ENCODE peak calls at places on chromosomes 4 and X, in seven cellular contexts. W is H1, R is stomach, G is lower leg skin, H is A549, C is ovary, J is endothelial cell of umbilical vein. K is an unnamed sample.

GRCh38 chr4:85762204-85762884 is 287.4 kb downstream of the ARHGAP24 start:
- DNase-seq in W (no peak), R (peak; percentile 36), G (no peak), H (no peak), C (peak; percentile 39), J (peak; percentile 99), K (no peak)

GRCh38 chrX:143634701-143635442 is 1.0 kb downstream of the SLITRK4 start:
- DNase-seq in J (no peak), C (no peak), G (no peak), W (no peak), R (no peak), H (no peak), K (no peak)

GRCh38 chr4:152187693-152188092 is 348.2 kb downstream of the FBXW7 start:
- DNase-seq in J (no peak), C (no peak), H (no peak), G (no peak), W (no peak), R (no peak), K (no peak)

GRCh38 chr4:35986537-35986936 is 257.8 kb downstream of the ARAP2 start:
- DNase-seq in R (no peak), J (no peak), C (no peak), W (no peak), G (no peak), H (no peak), K (no peak)

GRCh38 chrX:103687073-103687695 is 685 bp upstream of the MORF4L2 start:
- DNase-seq in H (peak; percentile 34), C (peak; percentile 92), G (peak; percentile 83), W (peak; percentile 60), J (no peak), R (peak; percentile 89), K (peak; percentile 94)

GRCh38 chr4:21009956-21010355 is 309.7 kb downstream of the PACRGL start:
- DNase-seq in R (no peak), H (no peak), W (no peak), G (no peak), C (no peak), J (no peak), K (no peak)

GRCh38 chrX:65609237-65609636 is 58.2 kb upstream of the MSN start:
- DNase-seq in R (no peak), H (no peak), J (no peak), W (no peak), G (no peak), C (no peak), K (no peak)

GRCh38 chr4:36053931-36054330 is 190.4 kb downstream of the ARAP2 start:
- DNase-seq in R (no peak), W (no peak), C (no peak), H (no peak), G (no peak), J (no peak), K (no peak)

GRCh38 chr4:107689912-107690587 is 30.0 kb downstream of the PAPSS1 start:
- DNase-seq in H (peak; percentile 34), C (no peak), G (no peak), J (peak; percentile 67), W (no peak), R (no peak), K (no peak)

GRCh38 chr4:7828926-7829325 is 110.7 kb downstream of the AFAP1 start:
- DNase-seq in J (peak; percentile 57), C (no peak), R (no peak), H (no peak), G (no peak), W (no peak), K (no peak)

GRCh38 chrX:31717474-31717873 is 645.6 kb upstream of the FTHL17 start:
- DNase-seq in G (no peak), J (no peak), W (no peak), C (no peak), R (no peak), H (no peak), K (no peak)

GRCh38 chrX:106894978-106895452 is 8.1 kb downstream of the RIPPLY1 start:
- DNase-seq in H (peak; percentile 39), R (no peak), J (peak; percentile 70), G (no peak), W (no peak), C (no peak), K (no peak)

GRCh38 chrX:39752820-39753219 is 344.9 kb downstream of the BCOR start:
- DNase-seq in J (peak; percentile 55), H (no peak), W (no peak), R (peak; percentile 32), C (peak; percentile 53), G (no peak), K (no peak)

GRCh38 chr4:56641494-56642051 is 39.5 kb downstream of the HOPX start:
- DNase-seq in C (no peak), G (no peak), R (no peak), J (peak; percentile 87), H (peak; percentile 47), W (no peak), K (peak; percentile 16)

GRCh38 chr4:127997534-127998388 is 32.6 kb downstream of the ABHD18 start:
- DNase-seq in H (peak; percentile 58), R (no peak), G (no peak), C (no peak), J (no peak), W (no peak), K (no peak)

GRCh38 chrX:103656623-103657022 is 27.8 kb downstream of the TCEAL1 start:
- DNase-seq in H (peak; percentile 66), W (no peak), G (no peak), R (no peak), J (peak; percentile 59), C (no peak), K (no peak)

GRCh38 chrX:40058719-40059118 is 39.0 kb downstream of the BCOR start:
- DNase-seq in J (no peak), G (no peak), R (peak; percentile 41), C (no peak), H (no peak), W (no peak), K (no peak)

GRCh38 chr4:55866973-55867574 is 13.6 kb downstream of the EXOC1 start:
- DNase-seq in G (peak; percentile 28), R (no peak), C (no peak), W (no peak), J (peak; percentile 78), H (peak; percentile 5), K (no peak)

GRCh38 chr4:115688961-115689360 is 575.5 kb upstream of the NDST4 start:
- DNase-seq in G (no peak), R (no peak), C (no peak), J (no peak), H (no peak), W (no peak), K (no peak)

GRCh38 chr4:122107680-122108079 is 44.5 kb upstream of the BLTP1 start:
- DNase-seq in J (no peak), G (no peak), R (no peak), W (no peak), H (no peak), C (no peak), K (no peak)

GRCh38 chrX:68498508-68499379 is at the start of gene YIPF6:
- DNase-seq in W (peak; percentile 66), C (peak; percentile 77), R (peak; percentile 79), J (peak; percentile 71), H (peak; percentile 56), G (peak; percentile 65), K (no peak)
- TF ChIP-seq POLR2A in W (peak; percentile 98), C (peak; percentile 72), R (no peak), J (peak; percentile 96), H (peak; percentile 97), G (no peak), K (peak; percentile 59)

GRCh38 chr4:113760852-113761681 is 471 bp downstream of the CAMK2D start:
- DNase-seq in C (peak; percentile 86), H (peak; percentile 26), R (peak; percentile 76), G (peak; percentile 83), J (peak; percentile 71), W (peak; percentile 73), K (peak; percentile 94)
- TF ChIP-seq POLR2A in C (no peak), H (no peak), R (no peak), G (no peak), J (peak; percentile 51), W (no peak), K (no peak)

GRCh38 chr4:39453738-39454137 is 5.0 kb downstream of the RPL9 start:
- DNase-seq in G (no peak), W (no peak), C (no peak), J (no peak), R (no peak), H (no peak), K (no peak)

GRCh38 chr4:39450618-39451017 is 8.1 kb downstream of the RPL9 start:
- DNase-seq in G (no peak), H (no peak), C (no peak), J (no peak), W (no peak), R (no peak), K (no peak)

GRCh38 chr4:39452153-39452859 is 6.4 kb downstream of the RPL9 start:
- DNase-seq in C (no peak), R (no peak), H (no peak), J (no peak), G (no peak), W (no peak), K (peak; percentile 25)

GRCh38 chr4:39451423-39452023 is 7.2 kb downstream of the RPL9 start:
- DNase-seq in R (no peak), H (no peak), C (no peak), J (no peak), G (no peak), W (no peak), K (no peak)

GRCh38 chr4:39452860-39453587 is 5.7 kb downstream of the RPL9 start:
- DNase-seq in J (no peak), W (no peak), C (no peak), G (no peak), R (no peak), H (no peak), K (no peak)
- TF ChIP-seq POLR2A in J (peak; percentile 23), W (peak; percentile 77), C (no peak), G (no peak), R (no peak), H (no peak), K (no peak)

GRCh38 chr4:98260047-98260578 is 1.1 kb upstream of the RAP1GDS1 start:
- DNase-seq in W (no peak), G (peak; percentile 21), H (peak; percentile 36), R (peak; percentile 56), C (peak; percentile 66), J (peak; percentile 58), K (no peak)

GRCh38 chr4:98262431-98262830 is 1.2 kb downstream of the RAP1GDS1 start:
- DNase-seq in W (no peak), R (no peak), G (no peak), J (no peak), C (no peak), H (no peak), K (no peak)

GRCh38 chr4:98261291-98262271 is at the start of gene RAP1GDS1:
- DNase-seq in C (peak; percentile 54), G (peak; percentile 57), R (peak; percentile 39), J (peak; percentile 73), H (peak; percentile 18), W (peak; percentile 78), K (peak; percentile 90)

GRCh38 chr4:98260579-98261290 is 449 bp upstream of the RAP1GDS1 start:
- DNase-seq in H (peak; percentile 82), W (peak; percentile 85), R (peak; percentile 94), C (peak; percentile 97), J (peak; percentile 98), G (peak; percentile 93), K (no peak)
- TF ChIP-seq POLR2A in H (peak; percentile 78), W (peak; percentile 74), R (peak; percentile 78), C (peak; percentile 85), J (peak; percentile 94), G (no peak), K (no peak)

GRCh38 chrX:150982786-150983525 is at the start of gene HMGB3:
- DNase-seq in J (peak; percentile 92), G (peak; percentile 79), W (peak; percentile 85), H (peak; percentile 94), C (peak; percentile 70), R (peak; percentile 86), K (no peak)
- TF ChIP-seq POLR2A in J (no peak), G (no peak), W (peak; percentile 55), H (peak; percentile 65), C (no peak), R (no peak), K (no peak)

K was measured in vagina.